ENCODE peak calls at places on chromosomes 12 and 14, in four cellular contexts. Q is HuH-7, U is fibroblast of pulmonary artery, X is fibroblast of gingiva. J is an unnamed sample.

GRCh38 chr14:83172363-83172762 is 1638.7 kb upstream of the SEL1L start:
- DNase-seq in Q (no peak), U (peak), X (no peak), J (no peak)

GRCh38 chr12:13365782-13366366 is 169.3 kb downstream of the EMP1 start:
- DNase-seq in Q (no peak), U (peak), X (no peak), J (peak)

GRCh38 chr12:98259667-98260066 is 255.7 kb upstream of the TMPO start:
- DNase-seq in Q (no peak), U (no peak), X (no peak), J (no peak)

GRCh38 chr14:55129086-55129427 is at the start of gene LGALS3:
- DNase-seq in Q (peak), U (peak), X (peak), J (peak)

GRCh38 chr14:104874571-104875411 is 9.7 kb downstream of the CEP170B start:
- DNase-seq in Q (no peak), U (no peak), X (no peak), J (no peak)

GRCh38 chr12:96578526-96579125 is 89.2 kb downstream of the CFAP54 start:
- DNase-seq in Q (peak), U (peak), X (peak), J (peak)

GRCh38 chr14:68771631-68772030 is 21.2 kb downstream of the ZFP36L1 start:
- DNase-seq in Q (no peak), U (no peak), X (no peak), J (no peak)

GRCh38 chr12:1883513-1883912 is 34.9 kb downstream of the CACNA2D4 start:
- DNase-seq in Q (no peak), U (no peak), X (no peak), J (no peak)

GRCh38 chr14:38137005-38137404 is 70.7 kb upstream of the SSTR1 start:
- DNase-seq in Q (no peak), U (peak), X (peak), J (peak)